ENCODE peak calls at places on chromosome 20, in four cellular contexts. F is cardiac muscle cell, G is transverse colon, B is heart left ventricle. L is an unnamed sample. For H3K27me3, the result is how much of the 10 kb centered on the place peaks cover.

GRCh38 chr20:22430154-22430745 is 154.1 kb downstream of the FOXA2 start:
- DNase-seq in F (no peak), G (no peak), B (no peak), L (no peak)

GRCh38 chr20:7496394-7497111 is 443.7 kb downstream of the HAO1 start:
- DNase-seq in G (no peak), B (no peak), F (no peak), L (no peak)

GRCh38 chr20:34129518-34130162 is 17.6 kb upstream of the EIF2S2 start:
- DNase-seq in B (no peak), G (peak), F (peak), L (peak)

GRCh38 chr20:13220194-13220856 is 749 bp upstream of the ISM1 start:
- DNase-seq in F (peak), G (peak), B (peak), L (peak)

GRCh38 chr20:64151634-64152530 is 12.4 kb upstream of the MYT1 start:
- DNase-seq in B (peak), F (no peak), G (no peak), L (no peak)

GRCh38 chr20:41476013-41476441 is 109.4 kb upstream of the EMILIN3 start:
- DNase-seq in B (no peak), F (no peak), G (peak), L (no peak)

GRCh38 chr20:57397693-57398108 is 6.5 kb downstream of the RBM38 start:
- DNase-seq in B (peak), G (peak), F (no peak), L (no peak)

GRCh38 chr20:62304331-62305148 is 1.7 kb downstream of the ADRM1 start:
- DNase-seq in G (no peak), B (no peak), F (no peak), L (no peak)

GRCh38 chr20:40175296-40175695 is 513.7 kb downstream of the MAFB start:
- DNase-seq in F (no peak), B (no peak), G (no peak), L (no peak)

GRCh38 chr20:44736170-44737021 is 9.3 kb upstream of the KCNK15 start:
- DNase-seq in B (no peak), F (peak), G (peak), L (peak)

DNA sequence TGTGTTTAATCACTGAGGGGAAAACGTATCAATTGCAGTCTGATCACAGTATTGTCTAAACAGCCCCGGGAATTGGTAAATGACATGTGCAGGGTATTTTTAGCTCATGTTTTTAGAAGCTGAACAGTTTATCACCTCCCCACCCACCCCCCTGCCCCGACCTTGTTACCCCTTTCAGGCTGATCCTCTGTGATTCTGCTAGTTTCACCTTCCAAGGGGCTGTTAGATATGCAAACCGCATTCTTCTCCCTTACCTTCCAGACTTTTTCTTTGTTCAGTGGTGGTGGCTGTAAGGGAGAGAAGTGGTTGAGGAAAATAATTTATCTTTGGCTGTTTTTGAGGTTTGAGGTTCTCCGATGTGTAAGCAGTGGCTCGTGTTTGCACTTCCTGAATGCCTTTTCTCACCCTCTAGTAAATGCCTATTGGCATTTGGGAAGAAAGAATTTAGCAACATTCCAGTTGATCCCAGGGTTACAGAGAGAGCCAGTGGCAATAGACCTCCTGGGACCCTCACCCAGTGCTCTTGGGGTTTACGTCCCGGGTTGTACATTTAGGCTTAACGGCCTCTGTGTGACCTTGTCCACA is 69.4 kb upstream of the KCNG1 start:
- DNase-seq in F (no peak), B (no peak), G (no peak), L (no peak)
- H3K4me3 ChIP-seq in F (no peak), B (no peak), G (no peak), L (no peak)

GRCh38 chr20:59977086-59977485 is 18.9 kb downstream of the CDH26 start:
- DNase-seq in B (no peak), G (no peak), F (no peak), L (no peak)
- H3K27me3 ChIP-seq in B (under half), G (under half), F (under half), L (under half)

DNA sequence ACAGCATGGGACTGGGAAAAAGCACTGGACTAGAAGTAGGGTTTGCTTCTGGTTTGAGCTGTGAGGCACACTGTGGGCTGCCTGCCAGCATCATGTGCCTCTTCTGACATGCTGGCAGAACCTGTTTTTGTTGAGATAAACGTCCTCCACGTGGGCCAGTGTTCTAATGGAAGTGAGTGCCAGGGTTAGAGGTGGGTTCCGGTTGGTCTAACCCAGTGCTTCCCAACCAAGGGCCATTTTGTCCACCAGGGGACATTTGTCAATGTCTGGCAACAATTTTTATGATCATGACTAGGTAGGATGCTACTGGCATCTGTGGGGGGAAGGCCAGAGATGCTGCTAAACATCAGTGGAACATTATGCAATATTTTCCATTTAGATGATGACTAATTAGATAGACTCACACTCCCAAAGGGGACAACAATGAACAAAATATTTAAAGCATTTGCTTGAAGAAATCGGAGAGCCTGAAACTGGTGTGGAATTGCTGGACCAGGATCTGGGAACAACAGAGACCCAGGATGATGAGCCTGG is 7.8 kb upstream of the APMAP start:
- DNase-seq in G (peak), F (no peak), B (no peak), L (no peak)
- H3K27ac ChIP-seq in G (peak), F (no peak), B (peak), L (no peak)

DNA sequence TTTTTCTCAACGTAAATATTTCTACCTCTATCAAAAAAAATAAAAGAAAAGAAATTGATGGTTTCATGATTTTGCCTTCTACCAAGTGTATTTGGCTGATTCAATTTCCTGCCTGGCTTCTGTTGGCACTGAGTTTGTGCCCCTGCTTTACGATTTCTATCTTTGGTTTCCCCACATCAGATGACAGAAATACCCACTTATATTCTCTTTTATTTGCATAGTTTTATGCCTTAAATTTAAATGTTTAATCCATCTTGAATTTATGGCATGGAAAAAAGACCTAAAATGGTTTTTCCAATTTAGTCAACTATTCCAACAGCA is 34.3 kb downstream of the RNF24 start:
- DNase-seq in G (no peak), F (no peak), B (no peak), L (no peak)
- H3K4me3 ChIP-seq in G (no peak), F (no peak), B (peak), L (no peak)